ENCODE peak calls at places on chromosomes 5 and 9, in four cellular contexts. L is Calu3, X is NCI-H2171, H is GM12865. J is an unnamed sample.

GRCh38 chr9:131382850-131383729 is 10.8 kb upstream of the PRRC2B start:
- DNase-seq in H (no peak), X (peak; percentile 88), L (no peak), J (no peak)

GRCh38 chr5:74327339-74327685 is 313.2 kb downstream of the ENC1 start:
- DNase-seq in X (no peak), H (no peak), L (no peak), J (no peak)

GRCh38 chr5:98314262-98314661 is 459.2 kb upstream of the RGMB start:
- DNase-seq in X (no peak), L (no peak), H (no peak), J (no peak)

GRCh38 chr9:112059145-112059979 is 115.7 kb downstream of the SUSD1 start:
- DNase-seq in L (no peak), H (peak; percentile 61), X (no peak), J (no peak)

GRCh38 chr5:42950466-42951168 is 89.5 kb downstream of the ANXA2R start:
- DNase-seq in L (peak; percentile 84), H (peak; percentile 83), X (no peak), J (peak; percentile 95)

GRCh38 chr9:96453625-96454024 is 3.7 kb downstream of the HABP4 start:
- DNase-seq in L (no peak), H (peak; percentile 12), X (no peak), J (no peak)

GRCh38 chr5:98468188-98468869 is 305.1 kb upstream of the RGMB start:
- DNase-seq in X (no peak), H (no peak), L (no peak), J (no peak)

GRCh38 chr5:16593630-16594029 is 23.2 kb downstream of the RETREG1 start:
- DNase-seq in X (no peak), L (no peak), H (no peak), J (peak; percentile 57)

GRCh38 chr5:129021744-129022143 is 56.5 kb downstream of the SLC27A6 start:
- DNase-seq in X (no peak), H (no peak), L (no peak), J (no peak)

GRCh38 chr9:26949604-26950003 is 2.6 kb upstream of the PLAA start:
- DNase-seq in X (no peak), H (no peak), L (no peak), J (no peak)

GRCh38 chr5:134171972-134172371 is 4.8 kb downstream of the SKP1 start:
- DNase-seq in L (no peak), X (no peak), H (no peak), J (no peak)

GRCh38 chr5:20524956-20525529 is 537.0 kb upstream of the CDH18 start:
- DNase-seq in L (no peak), H (no peak), X (no peak), J (no peak)

GRCh38 chr5:143131983-143132382 is 271.5 kb downstream of the NR3C1 start:
- DNase-seq in H (peak; percentile 46), X (no peak), L (no peak), J (no peak)

GRCh38 chr5:55304584-55304983 is 2.9 kb downstream of the DHX29 start:
- DNase-seq in H (no peak), X (no peak), L (no peak), J (no peak)

GRCh38 chr5:94618029-94618492 is 343 bp downstream of the KIAA0825 start:
- DNase-seq in L (peak; percentile 54), X (peak; percentile 6), H (peak; percentile 56), J (peak; percentile 70)

GRCh38 chr5:43193952-43194321 is 1.9 kb downstream of the NIM1K start:
- DNase-seq in L (no peak), H (no peak), X (no peak), J (no peak)

GRCh38 chr5:6322163-6322713 is 56.1 kb downstream of the MED10 start:
- DNase-seq in X (no peak), L (no peak), H (no peak), J (no peak)

GRCh38 chr9:136697146-136697820 is 10.0 kb upstream of the AGPAT2 start:
- DNase-seq in L (no peak), X (no peak), H (no peak), J (peak; percentile 55)

GRCh38 chr5:156981481-156981880 is 18.5 kb upstream of the TIMD4 start:
- DNase-seq in H (no peak), L (no peak), X (no peak), J (peak; percentile 94)

GRCh38 chr5:5341531-5342292 is 80.8 kb upstream of the ICE1 start:
- DNase-seq in L (no peak), H (no peak), X (no peak), J (no peak)

GRCh38 chr5:54738118-54738972 is 220.8 kb downstream of the SNX18 start:
- DNase-seq in L (peak; percentile 43), H (no peak), X (no peak), J (peak; percentile 55)

GRCh38 chr5:1038417-1039209 is 30.0 kb downstream of the NKD2 start:
- DNase-seq in X (no peak), L (no peak), H (no peak), J (no peak)

GRCh38 chr5:79235222-79235577 is 731 bp upstream of the JMY start:
- DNase-seq in X (no peak), H (peak; percentile 67), L (no peak), J (no peak)

GRCh38 chr5:57539281-57539701 is 56.7 kb upstream of the ACTBL2 start:
- DNase-seq in L (no peak), X (no peak), H (no peak), J (no peak)